ENCODE peak calls at places on chromosomes 7 and 10, in five cellular contexts. One of them, this sample, is unnamed. For H3K4me1, the result is how much of the 10 kb centered on the place peaks cover.

GRCh38 chr7:112981966-112982365 is 104.7 kb downstream of the GPR85 start:
- DNase-seq in adipocyte: peak
- DNase-seq in small intestine: no peak
- DNase-seq in HCT116: no peak
- DNase-seq in tibial artery: no peak
- DNase-seq in this sample: no peak

GRCh38 chr10:56269181-56269580 is 91.9 kb downstream of the ZWINT start:
- DNase-seq in adipocyte: no peak
- DNase-seq in small intestine: no peak
- DNase-seq in HCT116: no peak
- DNase-seq in tibial artery: no peak
- DNase-seq in this sample: no peak

GRCh38 chr10:132578287-132578951 is 40.8 kb downstream of the INPP5A start:
- DNase-seq in adipocyte: no peak
- DNase-seq in small intestine: no peak
- DNase-seq in HCT116: no peak
- DNase-seq in tibial artery: no peak
- DNase-seq in this sample: no peak

GRCh38 chr7:15921576-15921975 is 235.1 kb upstream of the MEOX2 start:
- DNase-seq in adipocyte: peak
- DNase-seq in small intestine: no peak
- DNase-seq in HCT116: no peak
- DNase-seq in tibial artery: no peak
- DNase-seq in this sample: no peak

GRCh38 chr10:123748711-123749110 is 82.6 kb downstream of the GPR26 start:
- DNase-seq in adipocyte: no peak
- DNase-seq in small intestine: no peak
- DNase-seq in HCT116: no peak
- DNase-seq in tibial artery: no peak
- DNase-seq in this sample: no peak

GRCh38 chr7:155490697-155491628 is 33.0 kb downstream of the EN2 start:
- DNase-seq in adipocyte: no peak
- DNase-seq in small intestine: peak
- DNase-seq in HCT116: no peak
- DNase-seq in tibial artery: no peak
- DNase-seq in this sample: no peak

GRCh38 chr7:50837965-50838364 is 55.3 kb upstream of the GRB10 start:
- DNase-seq in adipocyte: peak
- DNase-seq in small intestine: no peak
- DNase-seq in HCT116: no peak
- DNase-seq in tibial artery: no peak
- DNase-seq in this sample: peak

GRCh38 chr10:104267721-104268690 is 978 bp upstream of the GSTO2 start:
- DNase-seq in adipocyte: no peak
- DNase-seq in small intestine: peak
- DNase-seq in HCT116: no peak
- DNase-seq in tibial artery: no peak
- DNase-seq in this sample: no peak

GRCh38 chr7:68482800-68483199 is 1115.5 kb upstream of the AUTS2 start:
- DNase-seq in adipocyte: no peak
- DNase-seq in small intestine: no peak
- DNase-seq in HCT116: no peak
- DNase-seq in tibial artery: no peak
- DNase-seq in this sample: no peak

GRCh38 chr7:22481726-22482125 is 18.3 kb downstream of the STEAP1B start:
- DNase-seq in adipocyte: peak
- DNase-seq in small intestine: peak
- DNase-seq in HCT116: no peak
- DNase-seq in tibial artery: no peak
- DNase-seq in this sample: no peak

GRCh38 chr7:112204072-112204775 is 2.0 kb downstream of the DOCK4 start:
- DNase-seq in adipocyte: peak
- DNase-seq in small intestine: peak
- DNase-seq in HCT116: no peak
- DNase-seq in tibial artery: no peak
- DNase-seq in this sample: no peak

DNA sequence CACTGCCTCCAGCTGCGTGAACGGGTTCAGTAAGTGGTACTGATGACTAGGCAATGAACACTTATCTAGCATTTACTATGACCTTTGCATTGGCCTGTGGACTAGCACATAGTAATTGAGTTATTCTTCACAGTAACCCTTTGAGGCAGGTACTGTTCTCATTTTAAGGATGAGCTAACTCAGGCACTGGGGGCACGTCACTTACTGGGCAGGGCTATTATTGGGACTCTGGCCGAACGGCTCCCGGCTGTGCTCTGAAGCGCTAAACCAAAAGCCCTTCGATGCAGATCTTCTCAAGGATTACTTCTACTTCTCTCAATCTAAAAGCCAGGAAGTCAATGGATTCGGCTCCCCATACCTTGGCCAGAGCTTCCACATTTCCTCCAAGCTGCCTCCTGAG is 38.3 kb downstream of the WIPF3 start:
- DNase-seq in adipocyte: no peak
- DNase-seq in small intestine: peak
- DNase-seq in HCT116: no peak
- DNase-seq in tibial artery: no peak
- DNase-seq in this sample: no peak
- H3K4me1 ChIP-seq in adipocyte: under half
- H3K4me1 ChIP-seq in small intestine: under half
- H3K4me1 ChIP-seq in HCT116: under half
- H3K4me1 ChIP-seq in tibial artery: under half
- H3K4me1 ChIP-seq in this sample: under half

DNA sequence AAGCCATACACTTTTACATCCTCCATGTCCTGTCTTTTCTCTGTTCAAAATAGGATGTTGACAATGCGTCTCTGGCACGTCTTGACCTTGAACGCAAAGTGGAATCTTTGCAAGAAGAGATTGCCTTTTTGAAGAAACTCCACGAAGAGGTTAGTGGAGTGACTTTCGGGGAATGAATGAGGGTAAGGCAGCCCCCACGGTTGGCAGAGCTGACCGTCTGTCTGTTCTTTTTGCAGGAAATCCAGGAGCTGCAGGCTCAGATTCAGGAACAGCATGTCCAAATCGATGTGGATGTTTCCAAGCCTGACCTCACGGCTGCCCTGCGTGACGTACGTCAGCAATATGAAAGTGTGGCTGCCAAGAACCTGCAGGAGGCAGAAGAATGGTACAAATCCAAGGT is 5.5 kb downstream of the VIM start:
- DNase-seq in adipocyte: no peak
- DNase-seq in small intestine: no peak
- DNase-seq in HCT116: no peak
- DNase-seq in tibial artery: peak
- DNase-seq in this sample: peak
- H3K4me1 ChIP-seq in adipocyte: half or more
- H3K4me1 ChIP-seq in small intestine: under half
- H3K4me1 ChIP-seq in HCT116: under half
- H3K4me1 ChIP-seq in tibial artery: under half
- H3K4me1 ChIP-seq in this sample: under half

GRCh38 chr10:60138026-60138425 is 231.7 kb upstream of the CCDC6 start:
- DNase-seq in adipocyte: no peak
- DNase-seq in small intestine: no peak
- DNase-seq in HCT116: no peak
- DNase-seq in tibial artery: no peak
- DNase-seq in this sample: no peak
- H3K4me1 ChIP-seq in adipocyte: under half
- H3K4me1 ChIP-seq in small intestine: under half
- H3K4me1 ChIP-seq in HCT116: under half
- H3K4me1 ChIP-seq in tibial artery: under half
- H3K4me1 ChIP-seq in this sample: under half

GRCh38 chr10:93473161-93473560 is 9.0 kb downstream of the MYOF start:
- DNase-seq in adipocyte: no peak
- DNase-seq in small intestine: no peak
- DNase-seq in HCT116: no peak
- DNase-seq in tibial artery: no peak
- DNase-seq in this sample: no peak

GRCh38 chr10:93465806-93466675 is 16.1 kb downstream of the MYOF start:
- DNase-seq in adipocyte: peak
- DNase-seq in small intestine: peak
- DNase-seq in HCT116: peak
- DNase-seq in tibial artery: peak
- DNase-seq in this sample: peak

GRCh38 chr10:93471110-93471651 is 11.0 kb downstream of the MYOF start:
- DNase-seq in adipocyte: peak
- DNase-seq in small intestine: peak
- DNase-seq in HCT116: peak
- DNase-seq in tibial artery: no peak
- DNase-seq in this sample: peak

GRCh38 chr10:93468532-93469213 is 13.5 kb downstream of the MYOF start:
- DNase-seq in adipocyte: peak
- DNase-seq in small intestine: no peak
- DNase-seq in HCT116: peak
- DNase-seq in tibial artery: no peak
- DNase-seq in this sample: peak

DNA sequence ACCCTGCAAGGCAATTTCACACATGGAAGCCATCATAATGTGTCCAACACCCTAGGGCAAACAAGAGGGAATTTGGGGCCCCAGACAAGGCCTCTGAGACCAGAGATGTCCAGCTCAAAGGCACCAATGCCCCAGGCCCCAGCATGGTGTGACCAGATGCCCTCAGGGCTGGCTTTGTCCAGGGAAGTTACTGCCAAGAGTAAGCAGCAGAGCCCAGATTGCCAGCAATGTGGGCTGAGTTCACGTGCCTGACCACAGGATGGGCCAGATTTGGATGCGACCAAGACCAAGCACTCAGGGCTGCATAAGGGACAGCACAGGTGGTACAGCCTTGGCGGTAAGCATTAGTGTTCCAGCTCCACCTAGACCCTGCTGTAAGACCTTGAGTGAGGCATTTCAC is 12.7 kb downstream of the MYOF start:
- DNase-seq in adipocyte: no peak
- DNase-seq in small intestine: no peak
- DNase-seq in HCT116: no peak
- DNase-seq in tibial artery: no peak
- DNase-seq in this sample: no peak
- H3K4me1 ChIP-seq in adipocyte: half or more
- H3K4me1 ChIP-seq in small intestine: under half
- H3K4me1 ChIP-seq in HCT116: half or more
- H3K4me1 ChIP-seq in tibial artery: half or more
- H3K4me1 ChIP-seq in this sample: under half

GRCh38 chr7:45104844-45105587 is 6.5 kb downstream of the TBRG4 start:
- DNase-seq in adipocyte: no peak
- DNase-seq in small intestine: no peak
- DNase-seq in HCT116: no peak
- DNase-seq in tibial artery: no peak
- DNase-seq in this sample: no peak

GRCh38 chr7:45105588-45106188 is 5.8 kb downstream of the TBRG4 start:
- DNase-seq in adipocyte: no peak
- DNase-seq in small intestine: no peak
- DNase-seq in HCT116: no peak
- DNase-seq in tibial artery: no peak
- DNase-seq in this sample: no peak

GRCh38 chr7:45108863-45109262 is 2.6 kb downstream of the TBRG4 start:
- DNase-seq in adipocyte: no peak
- DNase-seq in small intestine: no peak
- DNase-seq in HCT116: no peak
- DNase-seq in tibial artery: no peak
- DNase-seq in this sample: no peak

GRCh38 chr7:45106820-45107219 is 4.7 kb downstream of the TBRG4 start:
- DNase-seq in adipocyte: no peak
- DNase-seq in small intestine: no peak
- DNase-seq in HCT116: no peak
- DNase-seq in tibial artery: no peak
- DNase-seq in this sample: no peak

GRCh38 chr7:45107356-45107755 is 4.1 kb downstream of the TBRG4 start:
- DNase-seq in adipocyte: no peak
- DNase-seq in small intestine: peak
- DNase-seq in HCT116: no peak
- DNase-seq in tibial artery: no peak
- DNase-seq in this sample: no peak
- H3K4me1 ChIP-seq in adipocyte: under half
- H3K4me1 ChIP-seq in small intestine: under half
- H3K4me1 ChIP-seq in HCT116: under half
- H3K4me1 ChIP-seq in tibial artery: under half
- H3K4me1 ChIP-seq in this sample: under half